ENCODE peak calls at places on chromosomes 7 and 10, in nine cellular contexts. Z is activated CD8-positive, alpha-beta memory T cell treated with anti-CD3 and anti-CD28 coated beads for 48 hours; E is DMS 273 treated with DMSO at 0.1 percent for 48 hours; G is stimulated activated effector memory CD8-positive, alpha-beta T cell treated with anti-CD3 and anti-CD28 coated beads, Interleukin-12 subunit alpha, Interleukin-12 subunit beta, amount 100 ng/mL, for 72 hours; W is T-helper 1 cell; Q is COR-L47; I is germinal center; K is EL; P is substantia nigra. N is an unnamed sample.

GRCh38 chr7:35263396-35263795 is 9.5 kb upstream of the TBX20 start:
- DNase-seq in Z (no peak), E (no peak), G (no peak), W (no peak), Q (no peak), I (no peak), K (no peak), P (no peak), N (no peak)

GRCh38 chr7:80804581-80804980 is 114.3 kb downstream of the SEMA3C start:
- DNase-seq in Z (no peak), E (no peak), G (no peak), W (no peak), Q (no peak), I (no peak), K (no peak), P (no peak), N (no peak)

GRCh38 chr10:76546411-76546810 is 1091.2 kb downstream of the KCNMA1 start:
- DNase-seq in Z (no peak), E (no peak), G (no peak), W (no peak), Q (no peak), I (no peak), K (no peak), P (no peak), N (no peak)

GRCh38 chr10:47078393-47079163 is 167.3 kb downstream of the PTPN20 start:
- DNase-seq in Z (no peak), E (no peak), G (no peak), W (no peak), Q (no peak), I (no peak), K (no peak), P (no peak), N (no peak)

GRCh38 chr7:80632819-80633218 is 5.6 kb upstream of the CD36 start:
- DNase-seq in Z (no peak), E (no peak), G (no peak), W (no peak), Q (no peak), I (no peak), K (no peak), P (no peak), N (no peak)

GRCh38 chr7:144057954-144058353 is 9.2 kb downstream of the OR2A5 start:
- DNase-seq in Z (no peak), E (no peak), G (no peak), W (no peak), Q (no peak), I (no peak), K (peak; percentile 37), P (no peak), N (no peak)

GRCh38 chr10:91378061-91378460 is 32.1 kb upstream of the HECTD2 start:
- DNase-seq in Z (no peak), E (peak; percentile 34), G (no peak), W (no peak), Q (no peak), I (no peak), K (peak; percentile 38), P (no peak), N (no peak)

GRCh38 chr10:124001391-124002260 is 91.8 kb downstream of the CHST15 start:
- DNase-seq in Z (no peak), E (no peak), G (no peak), W (no peak), Q (no peak), I (peak; percentile 2), K (no peak), P (no peak), N (no peak)

GRCh38 chr7:84637568-84638338 is 443.2 kb upstream of the SEMA3A start:
- DNase-seq in Z (no peak), E (no peak), G (no peak), W (no peak), Q (no peak), I (no peak), K (peak; percentile 92), P (no peak), N (peak; percentile 76)

GRCh38 chr10:43737003-43737402 is 88.3 kb upstream of the ZNF32 start:
- DNase-seq in Z (no peak), E (no peak), G (no peak), W (no peak), Q (no peak), I (no peak), K (no peak), P (no peak), N (no peak)

GRCh38 chr7:125279956-125280355 is 350.3 kb upstream of the POT1 start:
- DNase-seq in Z (no peak), E (peak; percentile 97), G (no peak), W (no peak), Q (peak; percentile 25), I (no peak), K (no peak), P (no peak), N (no peak)

GRCh38 chr7:92781117-92781720 is 55.2 kb downstream of the CDK6 start:
- DNase-seq in Z (no peak), E (no peak), G (no peak), W (no peak), Q (peak; percentile 54), I (no peak), K (no peak), P (no peak), N (no peak)

GRCh38 chr10:71998840-71999194 is 34.6 kb downstream of the CHST3 start:
- DNase-seq in Z (no peak), E (no peak), G (no peak), W (no peak), Q (no peak), I (no peak), K (peak; percentile 95), P (no peak), N (no peak)

GRCh38 chr7:22601812-22602568 is 102.0 kb upstream of the STEAP1B start:
- DNase-seq in Z (no peak), E (no peak), G (no peak), W (no peak), Q (no peak), I (no peak), K (peak; percentile 72), P (no peak), N (no peak)

GRCh38 chr10:104582604-104582951 is 58.5 kb upstream of the SORCS3 start:
- DNase-seq in Z (no peak), E (no peak), G (no peak), W (no peak), Q (peak; percentile 36), I (no peak), K (peak; percentile 59), P (no peak), N (peak; percentile 4)

GRCh38 chr7:157690833-157691382 is 354.1 kb downstream of the DNAJB6 start:
- DNase-seq in Z (no peak), E (peak; percentile 79), G (no peak), W (no peak), Q (peak; percentile 78), I (no peak), K (peak; percentile 32), P (no peak), N (no peak)

GRCh38 chr7:155811895-155812761 is at the start of gene SHH:
- DNase-seq in Z (no peak), E (no peak), G (no peak), W (no peak), Q (peak; percentile 19), I (no peak), K (no peak), P (no peak), N (no peak)

GRCh38 chr7:137547477-137547876 is 203.9 kb upstream of the PTN start:
- DNase-seq in Z (no peak), E (no peak), G (no peak), W (no peak), Q (no peak), I (no peak), K (no peak), P (no peak), N (no peak)

GRCh38 chr7:88546808-88547207 is 212.7 kb upstream of the ZNF804B start:
- DNase-seq in Z (no peak), E (peak; percentile 28), G (no peak), W (no peak), Q (no peak), I (no peak), K (peak; percentile 1), P (no peak), N (peak; percentile 18)

GRCh38 chr7:1770331-1770730 is 100.3 kb downstream of the ELFN1 start:
- DNase-seq in Z (no peak), E (no peak), G (no peak), W (no peak), Q (no peak), I (no peak), K (no peak), P (no peak), N (no peak)

GRCh38 chr10:49163741-49164140 is 24.4 kb downstream of the TMEM273 start:
- DNase-seq in Z (no peak), E (no peak), G (no peak), W (no peak), Q (no peak), I (no peak), K (peak; percentile 88), P (no peak), N (no peak)

GRCh38 chr7:39504963-39505362 is 61.2 kb upstream of the YAE1 start:
- DNase-seq in Z (no peak), E (no peak), G (no peak), W (no peak), Q (no peak), I (no peak), K (peak; percentile 84), P (no peak), N (peak; percentile 72)

GRCh38 chr10:80144302-80145131 is 12.0 kb downstream of the PLAC9 start:
- DNase-seq in Z (peak; percentile 18), E (no peak), G (peak; percentile 62), W (peak; percentile 14), Q (no peak), I (peak; percentile 57), K (no peak), P (no peak), N (no peak)

GRCh38 chr10:31317652-31318381 is 1.2 kb upstream of the ZEB1 start:
- DNase-seq in Z (no peak), E (no peak), G (no peak), W (peak; percentile 69), Q (no peak), I (no peak), K (no peak), P (no peak), N (no peak)

GRCh38 chr7:106599343-106599698 is 61.6 kb downstream of the CCDC71L start:
- DNase-seq in Z (no peak), E (no peak), G (peak; percentile 43), W (no peak), Q (peak; percentile 84), I (no peak), K (no peak), P (no peak), N (no peak)

GRCh38 chr7:157687158-157687557 is 350.4 kb downstream of the DNAJB6 start:
- DNase-seq in Z (no peak), E (no peak), G (no peak), W (no peak), Q (no peak), I (no peak), K (no peak), P (no peak), N (no peak)

GRCh38 chr10:94069884-94070283 is 76.2 kb downstream of the PLCE1 start:
- DNase-seq in Z (no peak), E (no peak), G (no peak), W (no peak), Q (no peak), I (no peak), K (peak; percentile 63), P (no peak), N (no peak)

GRCh38 chr10:121662945-121663917 is 65.0 kb upstream of the FGFR2 start:
- DNase-seq in Z (no peak), E (no peak), G (no peak), W (no peak), Q (no peak), I (no peak), K (no peak), P (no peak), N (no peak)

GRCh38 chr7:139078911-139079310 is 30.6 kb downstream of the ZC3HAV1 start:
- DNase-seq in Z (no peak), E (no peak), G (no peak), W (no peak), Q (no peak), I (no peak), K (no peak), P (no peak), N (no peak)

GRCh38 chr7:25854608-25855497 is 297.1 kb upstream of the NFE2L3 start:
- DNase-seq in Z (no peak), E (peak; percentile 100), G (no peak), W (no peak), Q (peak; percentile 98), I (peak; percentile 56), K (peak; percentile 79), P (no peak), N (no peak)

GRCh38 chr10:61136151-61136550 is 192.2 kb upstream of the RHOBTB1 start:
- DNase-seq in Z (no peak), E (no peak), G (no peak), W (no peak), Q (no peak), I (peak; percentile 7), K (peak; percentile 58), P (no peak), N (peak; percentile 15)

N was measured in HS-5.